ENCODE peak calls at places on chromosomes 12 and 14, in five cellular contexts. M, Y, B, E and O are unnamed samples.

GRCh38 chr14:32938719-32939253 is at the start of gene NPAS3:
- ATAC-seq in E (no peak), B (peak), M (no peak), Y (peak), O (peak)

GRCh38 chr12:53616950-53617349 is 9.2 kb downstream of the ATF7 start:
- ATAC-seq in Y (no peak), E (no peak), B (no peak), M (no peak), O (no peak)

GRCh38 chr14:61927521-61927920 is 165.3 kb downstream of the SNAPC1 start:
- ATAC-seq in M (no peak), Y (peak), B (no peak), E (no peak), O (no peak)

GRCh38 chr12:68113644-68114043 is 45.9 kb downstream of the IFNG start:
- ATAC-seq in Y (no peak), B (no peak), M (peak), E (peak), O (no peak)

GRCh38 chr14:77185093-77185465 is 3.5 kb downstream of the TMEM63C start:
- ATAC-seq in E (no peak), B (no peak), M (no peak), Y (no peak), O (no peak)

GRCh38 chr12:110254971-110255540 is 26.0 kb upstream of the ATP2A2 start:
- ATAC-seq in Y (no peak), E (no peak), M (no peak), B (no peak), O (no peak)

GRCh38 chr12:2681426-2682205 is 113.2 kb upstream of the FKBP4 start:
- ATAC-seq in E (no peak), B (no peak), Y (peak), M (no peak), O (no peak)

GRCh38 chr14:65035049-65035448 is 48.4 kb downstream of the FNTB start:
- ATAC-seq in Y (no peak), M (no peak), B (no peak), E (no peak), O (peak)

GRCh38 chr12:91140660-91141045 is 29.4 kb upstream of the LUM start:
- ATAC-seq in E (no peak), Y (no peak), M (no peak), B (peak), O (peak)

GRCh38 chr12:104975621-104976343 is 10.3 kb upstream of the NOPCHAP1 start:
- ATAC-seq in Y (no peak), E (no peak), B (no peak), M (no peak), O (no peak)

GRCh38 chr12:118429703-118430383 is 53.5 kb downstream of the SUDS3 start:
- ATAC-seq in M (no peak), Y (no peak), B (no peak), E (no peak), O (no peak)

GRCh38 chr14:72217164-72217563 is 284.9 kb downstream of the RGS6 start:
- ATAC-seq in M (no peak), Y (no peak), E (no peak), B (no peak), O (no peak)

GRCh38 chr12:84857809-84858208 is 54.8 kb downstream of the SLC6A15 start:
- ATAC-seq in B (no peak), Y (peak), E (no peak), M (no peak), O (no peak)

GRCh38 chr12:83979785-83980184 is 932.8 kb downstream of the SLC6A15 start:
- ATAC-seq in E (no peak), B (no peak), Y (no peak), M (no peak), O (no peak)

GRCh38 chr12:53340398-53340797 is 4.2 kb upstream of the SP7 start:
- ATAC-seq in Y (no peak), E (no peak), M (peak), B (no peak), O (no peak)

GRCh38 chr12:9961106-9961505 is 10.1 kb upstream of the CLEC12A start:
- ATAC-seq in E (no peak), M (no peak), Y (no peak), B (no peak), O (no peak)

DNA sequence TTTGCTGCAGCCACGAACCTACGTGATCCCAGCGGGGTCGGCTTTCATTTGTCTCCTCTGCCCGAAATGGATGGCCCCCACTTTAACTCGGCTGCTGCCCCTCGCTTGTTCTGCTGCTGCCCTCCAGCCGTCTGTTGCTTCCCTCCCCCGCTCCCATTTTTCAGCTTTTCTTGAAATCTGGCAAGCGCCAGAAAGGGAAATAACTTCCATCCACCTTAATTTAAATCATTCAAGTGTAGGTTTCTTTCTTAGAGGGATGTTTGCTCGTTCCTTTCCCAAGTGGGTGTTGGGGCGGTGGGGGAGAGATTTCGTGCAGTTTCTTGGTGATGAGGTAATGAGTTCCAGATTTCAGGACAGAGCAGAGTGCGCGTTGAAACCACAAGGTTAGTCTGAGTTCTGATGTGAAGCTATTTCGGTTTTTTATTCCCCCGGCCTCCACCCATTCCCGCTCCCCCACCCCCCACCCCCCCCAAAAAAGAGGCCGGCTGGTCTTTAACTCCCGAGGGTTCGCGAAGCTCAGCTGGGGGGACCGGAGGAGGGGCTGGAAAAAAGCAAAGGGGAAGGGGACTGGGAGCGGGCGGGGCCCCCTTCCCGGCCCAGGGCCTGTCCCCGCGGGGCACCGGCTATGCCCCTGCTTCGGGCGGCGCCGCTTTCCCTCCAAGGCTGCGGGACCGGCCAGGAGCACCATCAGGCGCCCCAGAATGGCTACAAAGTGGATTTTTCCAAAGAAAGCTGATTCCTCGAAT is 2.2 kb upstream of the ZFP36L1 start:
- ATAC-seq in M (peak), E (peak), B (peak), Y (peak), O (peak)
- TF ChIP-seq EP300 in M (no peak), E (peak), B (no peak), Y (no peak), O (no peak)

DNA sequence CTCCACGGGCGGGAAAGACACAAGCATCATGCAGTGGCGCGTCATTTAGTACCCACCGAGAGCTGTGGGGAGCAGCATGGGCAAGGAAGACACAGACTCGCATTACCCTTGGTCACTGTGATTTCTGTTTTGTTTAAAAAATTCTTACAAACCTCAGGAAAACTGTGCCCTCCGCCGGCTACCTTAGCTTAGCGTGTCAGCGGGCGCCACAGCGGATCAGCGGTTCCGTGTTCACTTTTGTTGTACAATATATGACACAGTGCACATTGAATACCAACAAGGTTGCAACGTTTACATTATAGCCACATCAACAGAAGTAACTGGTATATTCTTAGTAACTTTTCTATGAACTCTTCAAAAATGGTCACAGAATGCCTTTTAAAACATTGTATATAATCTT is 125.2 kb upstream of the EVL start:
- ATAC-seq in B (no peak), E (no peak), M (no peak), Y (no peak), O (no peak)
- TF ChIP-seq EP300 in B (no peak), E (no peak), M (no peak), Y (no peak), O (no peak)

GRCh38 chr14:75144944-75145343 is 18.1 kb upstream of the NEK9 start:
- ATAC-seq in M (no peak), E (no peak), B (peak), Y (no peak), O (no peak)
- TF ChIP-seq EP300 in M (no peak), E (no peak), B (peak), Y (no peak), O (no peak)

GRCh38 chr12:133130038-133130807 is at the start of the genes ZNF10 and ZNF891:
- ATAC-seq in Y (peak), M (peak), E (peak), B (peak), O (peak)
- TF ChIP-seq EP300 in Y (no peak), M (no peak), E (no peak), B (no peak), O (peak)

GRCh38 chr14:30273564-30273880 is 285.4 kb upstream of the G2E3 start:
- ATAC-seq in M (no peak), E (no peak), Y (no peak), B (no peak), O (no peak)

GRCh38 chr14:30267141-30267540 is 291.8 kb upstream of the G2E3 start:
- ATAC-seq in E (no peak), M (no peak), Y (no peak), B (no peak), O (no peak)

GRCh38 chr14:30266290-30266689 is 292.7 kb upstream of the G2E3 start:
- ATAC-seq in M (no peak), E (no peak), B (no peak), Y (no peak), O (no peak)

GRCh38 chr14:30272848-30273563 is 286.0 kb upstream of the G2E3 start:
- ATAC-seq in M (no peak), B (no peak), E (no peak), Y (no peak), O (no peak)

GRCh38 chr14:30270200-30271161 is 288.5 kb upstream of the G2E3 start:
- ATAC-seq in E (peak), M (peak), B (peak), Y (peak), O (peak)
- TF ChIP-seq EP300 in E (no peak), M (no peak), B (no peak), Y (no peak), O (no peak)

GRCh38 chr12:121774968-121775474 is 18.5 kb downstream of the RHOF start:
- ATAC-seq in B (peak), E (no peak), Y (no peak), M (no peak), O (no peak)
- TF ChIP-seq EP300 in B (no peak), E (no peak), Y (no peak), M (no peak), O (no peak)

GRCh38 chr12:30763053-30763452 is 8.3 kb upstream of the CAPRIN2 start:
- ATAC-seq in Y (no peak), M (peak), B (no peak), E (no peak), O (no peak)
- TF ChIP-seq EP300 in Y (no peak), M (peak), B (no peak), E (no peak), O (no peak)

DNA sequence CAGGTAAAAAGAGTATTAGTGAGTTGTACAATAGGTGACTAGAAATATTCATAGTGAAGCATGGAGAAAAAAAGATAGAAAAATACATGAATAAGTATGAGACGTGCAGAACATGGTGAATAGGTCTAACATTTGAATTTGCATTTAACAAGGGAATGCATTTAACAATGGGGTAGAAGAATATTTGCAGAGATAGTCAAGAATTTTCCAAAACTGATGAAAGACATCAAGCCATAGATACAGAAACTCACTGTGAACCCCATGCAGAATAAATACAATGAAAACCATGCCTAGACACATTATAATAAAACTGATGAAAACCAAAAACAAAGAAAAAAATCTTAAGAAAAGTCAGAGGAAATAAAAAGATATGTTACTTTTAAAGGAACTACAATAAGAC is 184.8 kb downstream of the KTN1 start:
- ATAC-seq in E (no peak), Y (no peak), M (no peak), B (no peak), O (no peak)
- TF ChIP-seq EP300 in E (no peak), Y (no peak), M (no peak), B (no peak), O (no peak)